ENCODE peak calls at places on chromosome 17, in seven cellular contexts. N is dorsolateral prefrontal cortex, X is A673, F is AG04450, S is BJ, U is body of pancreas, P is pancreas. R is an unnamed sample.

GRCh38 chr17:73334771-73335513 is 23.1 kb upstream of the CDC42EP4 start:
- DNase-seq in N (no peak), P (peak), S (no peak), X (no peak), F (no peak), U (no peak), R (no peak)

GRCh38 chr17:62096401-62096670 is 31.3 kb upstream of the MED13 start:
- DNase-seq in F (no peak), P (no peak), N (no peak), U (no peak), X (no peak), S (no peak), R (no peak)

GRCh38 chr17:28747801-28748750 is 4.3 kb downstream of the TRAF4 start:
- DNase-seq in N (no peak), X (no peak), F (no peak), U (no peak), P (no peak), S (no peak), R (no peak)

GRCh38 chr17:518047-518735 is 165.6 kb upstream of the RPH3AL start:
- DNase-seq in P (no peak), N (no peak), X (no peak), S (no peak), U (no peak), F (no peak), R (no peak)

GRCh38 chr17:82702161-82702932 is 3.8 kb upstream of the RAB40B start:
- DNase-seq in U (no peak), N (peak), F (no peak), P (no peak), S (no peak), X (no peak), R (no peak)

GRCh38 chr17:62648247-62648953 is 20.9 kb downstream of the MRC2 start:
- DNase-seq in F (no peak), X (no peak), N (no peak), U (no peak), P (no peak), S (no peak), R (no peak)

GRCh38 chr17:78996781-78997201 is 12.8 kb downstream of the CANT1 start:
- DNase-seq in S (no peak), U (no peak), P (no peak), X (no peak), F (no peak), N (peak), R (no peak)

GRCh38 chr17:71192848-71193247 is 928.0 kb upstream of the SOX9 start:
- DNase-seq in X (no peak), P (no peak), F (peak), S (no peak), N (no peak), U (no peak), R (no peak)

GRCh38 chr17:17694229-17695081 is 13.2 kb downstream of the RAI1 start:
- DNase-seq in S (no peak), X (peak), P (peak), F (no peak), N (peak), U (peak), R (no peak)

GRCh38 chr17:18258356-18259038 is at the start of gene FLII:
- DNase-seq in S (no peak), X (peak), U (peak), P (peak), N (peak), F (no peak), R (no peak)

GRCh38 chr17:32783602-32784001 is 93.3 kb downstream of the MYO1D start:
- DNase-seq in P (no peak), S (no peak), F (peak), U (no peak), X (peak), N (no peak), R (peak)

GRCh38 chr17:40109471-40109824 is 9.1 kb upstream of the NR1D1 start:
- DNase-seq in U (no peak), F (no peak), S (no peak), P (no peak), X (no peak), N (no peak), R (no peak)

GRCh38 chr17:50129303-50129945 is 536 bp downstream of the SAMD14 start:
- DNase-seq in X (peak), P (no peak), U (no peak), S (no peak), F (no peak), N (no peak), R (no peak)

GRCh38 chr17:81060416-81060815 is 25.5 kb downstream of the BAIAP2 start:
- DNase-seq in S (no peak), N (no peak), X (no peak), F (no peak), U (no peak), P (no peak), R (no peak)

GRCh38 chr17:6231886-6232767 is 161.9 kb downstream of the WSCD1 start:
- DNase-seq in X (peak), U (no peak), N (no peak), S (no peak), F (no peak), P (no peak), R (peak)

GRCh38 chr17:69358688-69359596 is 32.0 kb upstream of the ABCA5 start:
- DNase-seq in F (no peak), N (no peak), U (no peak), P (no peak), S (no peak), X (peak), R (no peak)

GRCh38 chr17:58388302-58389190 is 28.8 kb downstream of the RNF43 start:
- DNase-seq in P (no peak), S (no peak), N (no peak), U (no peak), F (no peak), X (peak), R (peak)

GRCh38 chr17:55420067-55420775 is 1.4 kb downstream of the MMD start:
- DNase-seq in S (no peak), N (no peak), X (no peak), U (no peak), F (no peak), P (no peak), R (no peak)

GRCh38 chr17:45127209-45127582 is 5.1 kb downstream of the PLCD3 start:
- DNase-seq in X (no peak), P (no peak), U (no peak), N (no peak), F (no peak), S (no peak), R (no peak)

GRCh38 chr17:80115159-80115558 is 13.8 kb downstream of the GAA start:
- DNase-seq in S (no peak), P (no peak), X (no peak), U (no peak), F (no peak), N (no peak), R (no peak)

GRCh38 chr17:31580331-31581021 is 189.0 kb downstream of the RAB11FIP4 start:
- DNase-seq in N (no peak), X (no peak), F (no peak), P (no peak), S (no peak), U (no peak), R (no peak)

GRCh38 chr17:309361-309888 is 43.2 kb downstream of the RPH3AL start:
- DNase-seq in U (no peak), N (no peak), X (peak), F (no peak), S (no peak), P (no peak), R (no peak)

GRCh38 chr17:1074886-1075665 is 78.1 kb downstream of the TIMM22 start:
- DNase-seq in N (peak), S (no peak), X (no peak), U (no peak), P (no peak), F (no peak), R (no peak)

GRCh38 chr17:80830020-80830780 is 161.4 kb upstream of the CHMP6 start:
- DNase-seq in S (no peak), N (peak), X (no peak), U (no peak), P (no peak), F (no peak), R (no peak)

GRCh38 chr17:63946440-63947363 is 14.6 kb upstream of the CD79B start:
- DNase-seq in X (peak), U (peak), F (no peak), P (peak), N (no peak), S (no peak), R (no peak)

DNA sequence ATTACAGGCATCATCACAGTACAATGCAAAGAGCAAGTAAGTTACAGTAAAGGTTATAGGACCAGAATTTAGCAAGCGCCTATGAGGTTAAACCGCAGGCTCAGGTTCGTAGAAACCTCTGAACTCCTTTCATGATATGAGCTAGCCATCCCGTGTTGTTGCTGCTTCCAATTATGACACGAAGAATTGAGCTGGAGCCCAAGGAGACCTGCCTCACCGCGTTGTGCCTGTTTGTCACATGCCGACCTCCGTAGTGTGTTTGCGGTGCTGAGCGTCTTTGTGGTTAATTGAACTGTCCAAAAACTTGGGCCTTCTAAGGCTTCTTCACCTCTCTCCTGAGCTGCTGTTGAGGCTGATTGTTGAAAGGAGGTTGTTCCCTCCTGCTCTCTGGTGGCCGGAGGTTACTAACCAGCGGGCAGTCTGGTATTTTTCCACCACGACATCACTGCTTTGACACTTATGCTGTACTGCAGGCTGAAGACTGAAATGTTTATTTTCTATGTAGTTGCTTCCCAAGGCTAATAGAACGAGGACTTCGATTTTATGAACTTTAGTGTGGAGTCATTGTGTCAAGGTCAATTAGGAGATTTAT is 67.5 kb downstream of the SEC14L1 start:
- DNase-seq in N (peak), X (no peak), U (peak), F (peak), P (peak), S (peak), R (peak)
- TF ChIP-seq CTCF in N (peak), X (no peak), U (peak), F (peak), P (no peak), S (peak), R (peak)

DNA sequence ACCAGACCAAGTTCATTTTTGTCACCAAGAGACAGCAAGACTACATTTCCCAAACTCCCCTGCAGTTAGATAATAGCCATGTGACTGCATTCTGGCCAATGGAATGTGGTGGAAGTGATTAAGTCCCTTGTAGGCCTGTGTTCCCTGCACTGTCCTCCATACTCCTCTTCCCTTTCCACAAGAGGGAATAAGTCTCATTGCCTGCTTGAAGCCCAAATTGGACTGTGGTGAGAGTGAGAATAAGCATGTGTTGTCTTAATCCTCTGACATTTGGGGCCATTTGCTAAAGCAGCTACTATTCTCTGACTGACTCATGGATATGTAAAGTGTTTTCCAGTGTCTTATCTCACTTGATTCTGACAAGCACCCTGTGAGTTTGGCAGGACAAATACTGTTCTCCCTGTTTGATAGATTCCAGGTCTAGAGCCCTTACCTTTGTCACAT is 20.7 kb downstream of the PIK3R6 start:
- DNase-seq in S (no peak), X (peak), U (no peak), N (no peak), F (no peak), P (no peak), R (no peak)
- H3K4me3 ChIP-seq in S (no peak), X (no peak), U (no peak), N (no peak), F (no peak), P (no peak), R (no peak)

GRCh38 chr17:66369830-66370229 is 67.4 kb downstream of the PRKCA start:
- DNase-seq in X (no peak), N (no peak), P (no peak), S (no peak), F (no peak), U (no peak), R (no peak)

GRCh38 chr17:66367112-66367511 is 64.7 kb downstream of the PRKCA start:
- DNase-seq in X (no peak), P (no peak), N (no peak), U (no peak), F (no peak), S (no peak), R (no peak)

GRCh38 chr17:66365903-66366302 is 63.5 kb downstream of the PRKCA start:
- DNase-seq in X (no peak), U (no peak), N (no peak), S (no peak), F (no peak), P (no peak), R (no peak)

GRCh38 chr17:66364508-66365203 is 62.2 kb downstream of the PRKCA start:
- DNase-seq in S (no peak), F (no peak), N (no peak), U (no peak), P (no peak), X (no peak), R (no peak)

DNA sequence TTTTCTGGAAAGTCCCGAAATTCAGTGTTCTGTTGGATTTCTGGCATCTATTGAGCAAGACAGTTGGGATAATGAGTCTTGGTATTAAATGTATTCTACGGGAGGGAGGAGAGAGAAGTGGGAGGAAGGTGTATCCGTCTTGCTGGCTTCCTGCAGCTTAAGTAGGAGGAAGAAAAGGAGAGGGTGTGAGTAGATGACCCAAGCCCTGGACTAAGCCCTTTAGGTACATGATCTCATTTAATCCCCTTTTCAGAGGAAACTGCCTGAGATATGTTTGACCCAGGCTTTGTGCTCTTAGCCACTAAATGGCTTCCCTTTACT is 62.8 kb downstream of the PRKCA start:
- DNase-seq in F (no peak), X (no peak), U (no peak), P (no peak), S (no peak), N (no peak), R (no peak)
- TF ChIP-seq CTCF in F (no peak), X (no peak), U (no peak), P (no peak), S (no peak), N (no peak), R (no peak)

GRCh38 chr17:4610162-4610561 is 25.8 kb downstream of the SMTNL2 start:
- DNase-seq in U (no peak), F (no peak), S (no peak), N (no peak), X (no peak), P (no peak), R (no peak)
- H3K4me3 ChIP-seq in U (no peak), F (no peak), S (no peak), N (no peak), X (no peak), P (no peak), R (no peak)

DNA sequence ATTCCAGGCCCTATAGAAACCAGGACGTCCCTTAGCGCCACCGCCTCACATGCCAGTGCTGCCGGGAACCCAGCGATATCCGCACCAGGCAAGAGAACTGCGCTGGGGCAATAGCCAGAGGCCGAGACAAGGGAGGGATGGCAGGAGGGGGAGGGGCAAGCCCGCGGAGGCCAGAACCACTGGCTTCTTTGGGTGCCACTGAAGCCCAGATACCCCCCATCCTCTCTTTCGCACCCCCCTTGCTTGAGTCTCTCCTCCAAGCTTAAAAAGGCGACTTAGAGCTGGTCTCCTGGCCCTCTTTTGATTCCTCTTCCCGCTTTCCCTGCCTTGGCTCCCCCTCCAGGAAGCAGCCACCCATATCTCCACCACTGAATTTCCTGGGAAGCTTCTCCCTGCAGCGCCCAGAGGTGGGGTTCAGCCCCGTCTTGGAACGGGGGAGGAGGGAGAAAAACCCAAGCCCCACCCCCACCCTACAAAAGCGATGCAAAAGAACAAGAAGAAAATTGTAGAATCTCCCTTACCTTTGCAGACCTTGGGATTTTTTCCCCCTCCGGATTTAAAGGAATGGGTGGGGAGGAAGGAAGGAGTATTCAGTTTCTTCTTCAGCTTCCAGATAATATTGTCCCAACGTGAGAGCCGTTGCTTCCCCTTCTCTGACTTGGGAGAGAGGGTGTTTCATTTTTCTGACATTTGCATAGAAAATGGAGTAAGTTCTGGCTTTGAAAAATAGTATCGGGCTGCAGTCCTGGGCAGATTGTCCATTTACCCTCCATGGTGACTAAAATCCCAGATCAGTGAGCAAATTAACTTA is 622 bp downstream of the HOXB6 start:
- DNase-seq in X (peak), F (no peak), U (no peak), S (no peak), N (no peak), P (no peak), R (no peak)
- TF ChIP-seq CTCF in X (peak), F (no peak), U (no peak), S (no peak), N (no peak), P (no peak), R (no peak)

GRCh38 chr17:20190605-20191004 is 181.4 kb downstream of the SPECC1 start:
- DNase-seq in N (no peak), F (no peak), X (no peak), P (no peak), U (no peak), S (no peak), R (no peak)

GRCh38 chr17:20187049-20187448 is 177.9 kb downstream of the SPECC1 start:
- DNase-seq in F (no peak), N (no peak), X (no peak), S (no peak), U (no peak), P (no peak), R (peak)

GRCh38 chr17:20191066-20191465 is 181.9 kb downstream of the SPECC1 start:
- DNase-seq in N (no peak), U (no peak), P (no peak), X (no peak), F (peak), S (peak), R (peak)

GRCh38 chr17:20189979-20190378 is 180.8 kb downstream of the SPECC1 start:
- DNase-seq in N (no peak), F (no peak), U (no peak), S (no peak), X (no peak), P (no peak), R (no peak)

DNA sequence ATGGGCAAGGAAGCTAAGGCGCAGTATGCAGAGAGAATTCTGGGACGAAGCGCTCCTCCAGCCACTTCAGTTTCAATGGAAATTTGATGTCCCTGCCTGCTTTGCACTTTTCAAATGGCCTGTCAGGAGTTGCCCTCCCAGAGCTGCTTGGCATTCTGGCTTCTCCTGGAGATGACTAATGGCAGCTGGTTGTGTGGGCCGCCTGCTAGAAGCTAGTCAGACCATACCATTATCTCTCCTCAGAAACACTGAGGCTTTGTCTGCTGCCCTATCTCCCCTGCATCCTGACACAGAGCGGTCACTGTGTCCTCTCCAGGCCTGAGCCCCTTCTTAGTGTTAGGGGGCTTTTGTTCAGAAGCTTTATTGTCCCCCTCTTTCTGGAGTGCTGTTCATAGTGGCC is 180.2 kb downstream of the SPECC1 start:
- DNase-seq in U (no peak), X (no peak), P (no peak), F (no peak), S (no peak), N (peak), R (no peak)
- H3K4me3 ChIP-seq in U (no peak), X (no peak), P (no peak), F (no peak), S (no peak), N (no peak), R (no peak)

DNA sequence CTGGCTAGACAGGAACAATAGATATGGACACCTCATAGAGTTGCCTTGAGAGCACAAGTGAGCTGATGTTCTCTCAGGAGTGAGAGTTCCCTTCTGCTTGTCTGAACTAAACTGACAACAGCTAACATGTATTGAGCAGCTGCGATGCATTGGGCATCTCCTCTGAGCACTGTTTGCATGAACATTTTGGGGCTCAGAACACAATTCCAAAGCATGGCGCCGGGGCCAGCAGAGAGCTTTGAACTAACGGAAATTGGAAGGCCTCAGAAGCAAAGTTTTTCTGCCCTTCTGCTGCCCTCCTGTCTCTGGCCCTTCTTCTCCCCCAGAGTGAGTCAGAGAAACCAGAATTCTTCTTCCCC is 38.1 kb downstream of the TRPV2 start:
- DNase-seq in U (no peak), P (no peak), N (no peak), F (no peak), S (no peak), X (no peak), R (no peak)
- TF ChIP-seq CTCF in U (no peak), P (no peak), N (no peak), F (no peak), S (no peak), X (no peak), R (no peak)

GRCh38 chr17:77371888-77372443 is 231.2 kb downstream of the SEC14L1 start:
- DNase-seq in U (peak), F (no peak), N (no peak), X (no peak), S (no peak), P (no peak), R (no peak)
- H3K4me3 ChIP-seq in U (no peak), F (peak), N (peak), X (peak), S (peak), P (peak), R (peak)

R was measured in astrocyte of the cerebellum.